ENCODE peak calls at places on chromosome 3, in six cellular contexts. U is stimulated activated CD4-positive, alpha-beta T cell treated with anti-CD3 and anti-CD28 coated beads, TNF-alpha, amount 100 ng/mL, for 24 hours; K is body of pancreas; F is SW480; M is HepG2; T is erythroblast. B is an unnamed sample.

GRCh38 chr3:64225695-64226499 is 631 bp upstream of the PRICKLE2 start:
- DNase-seq in U (no peak), K (no peak), F (no peak), M (no peak), T (no peak), B (no peak)

GRCh38 chr3:182925330-182925943 is 54.9 kb downstream of the DCUN1D1 start:
- DNase-seq in U (no peak), K (no peak), F (no peak), M (no peak), T (peak; percentile 42), B (no peak)

GRCh38 chr3:125123906-125124305 is 68.1 kb upstream of the HEG1 start:
- DNase-seq in U (no peak), K (no peak), F (peak; percentile 23), M (no peak), T (no peak), B (no peak)

GRCh38 chr3:126859415-126860246 is 123.3 kb upstream of the PLXNA1 start:
- DNase-seq in U (no peak), K (no peak), F (no peak), M (no peak), T (no peak), B (no peak)

GRCh38 chr3:71309342-71309741 is 274.2 kb downstream of the FOXP1 start:
- DNase-seq in U (peak; percentile 51), K (no peak), F (no peak), M (no peak), T (no peak), B (no peak)

GRCh38 chr3:177563381-177563780 is 366.1 kb upstream of the TBL1XR1 start:
- DNase-seq in U (no peak), K (no peak), F (no peak), M (no peak), T (no peak), B (no peak)

GRCh38 chr3:36890261-36890660 is 54.6 kb downstream of the TRANK1 start:
- DNase-seq in U (no peak), K (no peak), F (no peak), M (no peak), T (no peak), B (no peak)

GRCh38 chr3:170725285-170725731 is 139.4 kb upstream of the SLC7A14 start:
- DNase-seq in U (no peak), K (no peak), F (no peak), M (no peak), T (peak; percentile 34), B (no peak)

GRCh38 chr3:67688231-67688630 is 33.8 kb upstream of the SUCLG2 start:
- DNase-seq in U (no peak), K (no peak), F (no peak), M (no peak), T (no peak), B (no peak)

GRCh38 chr3:185688808-185689207 is 102.7 kb downstream of the SENP2 start:
- DNase-seq in U (no peak), K (no peak), F (peak; percentile 79), M (peak; percentile 35), T (peak; percentile 10), B (no peak)

GRCh38 chr3:123424321-123424998 is 24.4 kb downstream of the ADCY5 start:
- DNase-seq in U (no peak), K (peak; percentile 68), F (no peak), M (no peak), T (no peak), B (no peak)

GRCh38 chr3:190338717-190339116 is 16.5 kb upstream of the CLDN1 start:
- DNase-seq in U (no peak), K (no peak), F (no peak), M (no peak), T (peak; percentile 69), B (no peak)

GRCh38 chr3:182284793-182285192 is 508.5 kb upstream of the ATP11B start:
- DNase-seq in U (no peak), K (no peak), F (peak; percentile 9), M (no peak), T (no peak), B (no peak)

GRCh38 chr3:38454884-38455638 is 1.4 kb downstream of the ACVR2B start:
- DNase-seq in U (peak; percentile 39), K (peak; percentile 87), F (peak; percentile 88), M (peak; percentile 81), T (peak; percentile 54), B (peak; percentile 92)

B was measured in WERI-Rb-1.